ENCODE peak calls at places on chromosomes 6 and 20, in four cellular contexts. W is cardiac muscle cell, N is left ventricle myocardium inferior, F is osteoblast. Z is an unnamed sample.
A peak's percentile ranks its signal among the peaks of the same experiment; 100 is the strongest.

GRCh38 chr20:61739086-61739831 is 326.4 kb downstream of the TAF4 start:
- DNase-seq in N (no peak), W (no peak), F (peak; percentile 78), Z (no peak)

GRCh38 chr6:128508588-128509296 is 11.7 kb downstream of the PTPRK start:
- DNase-seq in N (no peak), F (peak; percentile 91), W (no peak), Z (peak; percentile 55)

GRCh38 chr6:452301-453067 is 60.9 kb downstream of the IRF4 start:
- DNase-seq in N (no peak), W (no peak), F (no peak), Z (no peak)

GRCh38 chr6:161242779-161243693 is 30.8 kb downstream of the AGPAT4 start:
- DNase-seq in F (peak; percentile 96), N (no peak), W (no peak), Z (no peak)

GRCh38 chr6:12538881-12539357 is 177.6 kb upstream of the PHACTR1 start:
- DNase-seq in F (no peak), W (no peak), N (peak; percentile 19), Z (no peak)

GRCh38 chr6:4973972-4974885 is 29.6 kb downstream of the RPP40 start:
- DNase-seq in N (no peak), W (peak; percentile 62), F (peak; percentile 93), Z (no peak)

GRCh38 chr6:127342296-127342945 is 988 bp downstream of the ECHDC1 start:
- DNase-seq in N (no peak), W (peak; percentile 43), F (peak; percentile 53), Z (no peak)

GRCh38 chr6:157674061-157674460 is 149.0 kb upstream of the SNX9 start:
- DNase-seq in N (no peak), F (peak; percentile 72), W (no peak), Z (no peak)

GRCh38 chr20:10115021-10115420 is 80.2 kb downstream of the ANKEF1 start:
- DNase-seq in F (peak; percentile 86), W (no peak), N (no peak), Z (peak; percentile 53)

GRCh38 chr6:121794630-121795029 is 359.2 kb downstream of the GJA1 start:
- DNase-seq in N (no peak), W (no peak), F (peak; percentile 91), Z (peak; percentile 69)

GRCh38 chr6:83824388-83824801 is 28.8 kb upstream of the RIPPLY2 start:
- DNase-seq in N (no peak), F (peak; percentile 43), W (no peak), Z (no peak)

GRCh38 chr20:1684872-1685271 is 27.3 kb upstream of the SIRPG start:
- DNase-seq in F (no peak), W (no peak), N (no peak), Z (no peak)

GRCh38 chr6:13113956-13114593 is 214.3 kb downstream of the TBC1D7 start:
- DNase-seq in W (no peak), F (no peak), N (no peak), Z (no peak)

GRCh38 chr20:12715371-12715770 is 293.4 kb upstream of the SPTLC3 start:
- DNase-seq in F (no peak), N (no peak), W (no peak), Z (peak; percentile 41)

GRCh38 chr20:16864958-16865357 is 116.8 kb downstream of the OTOR start:
- DNase-seq in F (no peak), W (no peak), N (no peak), Z (no peak)

GRCh38 chr6:141906569-141907080 is 226.1 kb upstream of the GJE1 start:
- DNase-seq in N (no peak), W (no peak), F (no peak), Z (no peak)

GRCh38 chr6:25971187-25971811 is 8.7 kb downstream of the TRIM38 start:
- DNase-seq in F (peak; percentile 62), W (no peak), N (no peak), Z (no peak)

GRCh38 chr6:43779864-43780260 is 9.9 kb downstream of the VEGFA start:
- DNase-seq in N (no peak), W (no peak), F (peak; percentile 65), Z (no peak)

GRCh38 chr20:36826556-36827244 is 49.2 kb upstream of the TLDC2 start:
- DNase-seq in F (no peak), N (no peak), W (no peak), Z (no peak)

GRCh38 chr20:36825374-36826104 is 50.4 kb upstream of the TLDC2 start:
- DNase-seq in N (no peak), F (peak; percentile 57), W (no peak), Z (no peak)

GRCh38 chr20:36824142-36824940 is 50.8 kb upstream of the DSN1 start:
- DNase-seq in N (no peak), W (no peak), F (peak; percentile 78), Z (no peak)

GRCh38 chr20:36830791-36831691 is 44.9 kb upstream of the TLDC2 start:
- DNase-seq in F (peak; percentile 95), N (peak; percentile 80), W (peak; percentile 43), Z (no peak)

GRCh38 chr20:36827541-36828279 is 48.2 kb upstream of the TLDC2 start:
- DNase-seq in F (peak; percentile 22), W (no peak), N (peak; percentile 66), Z (no peak)
- H3K4me1 ChIP-seq in F (peaks cover 26% of the 10 kb centered on the region), W (peaks cover 7% of the 10 kb centered on the region), N (peaks cover 82% of the 10 kb centered on the region), Z (peaks cover 17% of the 10 kb centered on the region)

DNA sequence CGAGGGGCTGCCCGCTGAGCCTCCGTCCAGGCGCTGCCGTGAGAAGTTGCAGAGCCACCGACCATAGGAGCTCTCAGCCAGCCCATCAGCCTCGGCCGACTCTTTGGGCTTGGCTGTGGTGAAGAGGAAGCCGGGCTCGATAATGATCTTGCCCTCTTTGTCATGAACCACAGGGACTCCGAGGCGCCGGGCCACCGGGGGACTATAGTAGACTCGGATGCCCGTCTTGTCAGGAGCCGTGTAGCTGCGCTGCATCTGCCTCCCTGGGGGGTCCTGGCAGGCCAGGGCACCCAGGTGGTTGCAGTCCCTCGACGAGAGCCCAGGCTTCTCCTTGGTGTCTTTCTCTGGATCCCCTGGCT is 20.5 kb upstream of the DSN1 start:
- DNase-seq in W (no peak), N (no peak), F (peak; percentile 71), Z (no peak)
- TF ChIP-seq CTCF in W (no peak), N (no peak), F (no peak), Z (no peak)

GRCh38 chr6:2850480-2851150 is 9.0 kb upstream of the SERPINB1 start:
- DNase-seq in W (peak; percentile 48), N (no peak), F (no peak), Z (no peak)
- H3K4me1 ChIP-seq in W (peaks cover 10% of the 10 kb centered on the region), N (peaks cover 48% of the 10 kb centered on the region), F (peaks cover 24% of the 10 kb centered on the region), Z (peaks cover 17% of the 10 kb centered on the region)

GRCh38 chr6:51559059-51559458 is 528.4 kb downstream of the PKHD1 start:
- DNase-seq in N (no peak), W (peak; percentile 4), F (no peak), Z (no peak)
- TF ChIP-seq CTCF in N (peak; percentile 46), W (no peak), F (no peak), Z (peak; percentile 54)

GRCh38 chr6:32973934-32974333 is 5.5 kb downstream of the BRD2 start:
- DNase-seq in W (no peak), F (peak; percentile 89), N (no peak), Z (no peak)
- H3K4me1 ChIP-seq in W (peaks cover 8% of the 10 kb centered on the region), F (peaks cover 33% of the 10 kb centered on the region), N (peaks cover 87% of the 10 kb centered on the region), Z (peaks cover 25% of the 10 kb centered on the region)

Z was measured in keratinocyte.